ENCODE peak calls at places on chromosome 20, in four cellular contexts. One of them, this sample, is unnamed.

GRCh38 chr20:58976095-58976730 is 4.8 kb upstream of the NELFCD start:
- DNase-seq in Karpas-422: no peak
- DNase-seq in DND-41: no peak
- DNase-seq in uterus: no peak
- DNase-seq in this sample: no peak

GRCh38 chr20:46249671-46250070 is 58.6 kb downstream of the CDH22 start:
- DNase-seq in Karpas-422: no peak
- DNase-seq in DND-41: no peak
- DNase-seq in uterus: no peak
- DNase-seq in this sample: no peak

GRCh38 chr20:58688838-58689237 is 3.8 kb upstream of the NPEPL1 start:
- DNase-seq in Karpas-422: no peak
- DNase-seq in DND-41: no peak
- DNase-seq in uterus: no peak
- DNase-seq in this sample: no peak

GRCh38 chr20:60389882-60390281 is 431.7 kb downstream of the CDH26 start:
- DNase-seq in Karpas-422: no peak
- DNase-seq in DND-41: no peak
- DNase-seq in uterus: no peak
- DNase-seq in this sample: no peak

GRCh38 chr20:43982016-43982415 is 67.4 kb downstream of the TOX2 start:
- DNase-seq in Karpas-422: no peak
- DNase-seq in DND-41: no peak
- DNase-seq in uterus: no peak
- DNase-seq in this sample: no peak

GRCh38 chr20:45576995-45577394 is 2.1 kb downstream of the WFDC8 start:
- DNase-seq in Karpas-422: no peak
- DNase-seq in DND-41: no peak
- DNase-seq in uterus: no peak
- DNase-seq in this sample: no peak

GRCh38 chr20:47805951-47806350 is 20.7 kb upstream of the SULF2 start:
- DNase-seq in Karpas-422: no peak
- DNase-seq in DND-41: no peak
- DNase-seq in uterus: peak; percentile 4
- DNase-seq in this sample: no peak

GRCh38 chr20:54067606-54068174 is 2.7 kb downstream of the BCAS1 start:
- DNase-seq in Karpas-422: no peak
- DNase-seq in DND-41: no peak
- DNase-seq in uterus: no peak
- DNase-seq in this sample: no peak

GRCh38 chr20:45036044-45036755 is 64.7 kb downstream of the KCNS1 start:
- DNase-seq in Karpas-422: no peak
- DNase-seq in DND-41: no peak
- DNase-seq in uterus: no peak
- DNase-seq in this sample: no peak

GRCh38 chr20:24097051-24097450 is 108.5 kb upstream of the GGTLC1 start:
- DNase-seq in Karpas-422: no peak
- DNase-seq in DND-41: no peak
- DNase-seq in uterus: no peak
- DNase-seq in this sample: no peak

GRCh38 chr20:48718914-48719578 is 108.8 kb downstream of the PREX1 start:
- DNase-seq in Karpas-422: no peak
- DNase-seq in DND-41: peak; percentile 91
- DNase-seq in uterus: no peak
- DNase-seq in this sample: no peak

GRCh38 chr20:24917797-24918578 is 31.1 kb upstream of the CST7 start:
- DNase-seq in Karpas-422: peak; percentile 82
- DNase-seq in DND-41: peak; percentile 63
- DNase-seq in uterus: peak; percentile 43
- DNase-seq in this sample: peak; percentile 66

GRCh38 chr20:12153616-12154015 is 235.9 kb downstream of the BTBD3 start:
- DNase-seq in Karpas-422: no peak
- DNase-seq in DND-41: no peak
- DNase-seq in uterus: no peak
- DNase-seq in this sample: no peak

GRCh38 chr20:20364016-20364746 is 3.7 kb upstream of the INSM1 start:
- DNase-seq in Karpas-422: no peak
- DNase-seq in DND-41: no peak
- DNase-seq in uterus: no peak
- DNase-seq in this sample: no peak

GRCh38 chr20:38725959-38726848 is 1.9 kb downstream of the SLC32A1 start:
- DNase-seq in Karpas-422: no peak
- DNase-seq in DND-41: no peak
- DNase-seq in uterus: peak; percentile 24
- DNase-seq in this sample: no peak

GRCh38 chr20:661474-662288 is 8.7 kb upstream of the SRXN1 start:
- DNase-seq in Karpas-422: no peak
- DNase-seq in DND-41: no peak
- DNase-seq in uterus: no peak
- DNase-seq in this sample: no peak

GRCh38 chr20:54174452-54175175 is 828 bp upstream of the CYP24A1 start:
- DNase-seq in Karpas-422: no peak
- DNase-seq in DND-41: no peak
- DNase-seq in uterus: no peak
- DNase-seq in this sample: no peak

DNA sequence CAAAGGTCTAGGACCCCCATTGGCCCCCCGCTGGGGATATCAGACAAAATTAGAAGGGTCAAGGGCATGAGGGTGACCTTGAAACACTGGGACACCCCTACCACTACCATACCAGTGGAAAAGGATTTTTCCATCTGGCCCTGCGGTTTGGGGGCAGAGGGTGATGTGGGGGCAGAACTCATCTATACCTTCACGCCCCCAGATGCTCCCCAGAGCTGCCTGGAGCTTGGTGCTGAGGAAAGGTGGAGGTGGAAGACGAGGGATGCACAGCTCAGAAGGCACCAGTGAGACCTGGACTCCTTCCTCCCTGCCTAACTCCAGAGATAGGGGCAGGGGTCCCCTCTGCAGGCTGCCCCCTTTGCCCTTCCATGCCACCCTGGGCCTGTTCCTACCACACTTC is 1.1 kb downstream of the COX4I2 start:
- DNase-seq in Karpas-422: no peak
- DNase-seq in DND-41: no peak
- DNase-seq in uterus: no peak
- DNase-seq in this sample: no peak
- H3K27ac ChIP-seq in Karpas-422: no peak overlapping the region
- H3K27ac ChIP-seq in DND-41: no peak overlapping the region
- H3K27ac ChIP-seq in uterus: no peak overlapping the region
- H3K27ac ChIP-seq in this sample: no peak overlapping the region

GRCh38 chr20:62676976-62677375 is 31.7 kb upstream of the NTSR1 start:
- DNase-seq in Karpas-422: no peak
- DNase-seq in DND-41: no peak
- DNase-seq in uterus: no peak
- DNase-seq in this sample: no peak

GRCh38 chr20:62675156-62675871 is 33.0 kb downstream of the SLCO4A1 start:
- DNase-seq in Karpas-422: no peak
- DNase-seq in DND-41: no peak
- DNase-seq in uterus: no peak
- DNase-seq in this sample: no peak

GRCh38 chr20:62677678-62678077 is 31.0 kb upstream of the NTSR1 start:
- DNase-seq in Karpas-422: no peak
- DNase-seq in DND-41: no peak
- DNase-seq in uterus: no peak
- DNase-seq in this sample: no peak

GRCh38 chr20:62679978-62680589 is 28.6 kb upstream of the NTSR1 start:
- DNase-seq in Karpas-422: peak; percentile 64
- DNase-seq in DND-41: no peak
- DNase-seq in uterus: no peak
- DNase-seq in this sample: no peak

GRCh38 chr20:62678553-62678952 is 30.1 kb upstream of the NTSR1 start:
- DNase-seq in Karpas-422: no peak
- DNase-seq in DND-41: peak; percentile 51
- DNase-seq in uterus: no peak
- DNase-seq in this sample: no peak
- H3K27ac ChIP-seq in Karpas-422: no peak overlapping the region
- H3K27ac ChIP-seq in DND-41: no peak overlapping the region
- H3K27ac ChIP-seq in uterus: no peak overlapping the region
- H3K27ac ChIP-seq in this sample: no peak overlapping the region

GRCh38 chr20:34582911-34583310 is 24.4 kb downstream of the MAP1LC3A start:
- DNase-seq in Karpas-422: no peak
- DNase-seq in DND-41: no peak
- DNase-seq in uterus: no peak
- DNase-seq in this sample: no peak

GRCh38 chr20:34582221-34582620 is 23.7 kb downstream of the MAP1LC3A start:
- DNase-seq in Karpas-422: no peak
- DNase-seq in DND-41: no peak
- DNase-seq in uterus: no peak
- DNase-seq in this sample: no peak

GRCh38 chr20:34580588-34580940 is 22.0 kb downstream of the MAP1LC3A start:
- DNase-seq in Karpas-422: no peak
- DNase-seq in DND-41: no peak
- DNase-seq in uterus: no peak
- DNase-seq in this sample: no peak

GRCh38 chr20:34579936-34580587 is 21.5 kb downstream of the MAP1LC3A start:
- DNase-seq in Karpas-422: peak; percentile 65
- DNase-seq in DND-41: no peak
- DNase-seq in uterus: no peak
- DNase-seq in this sample: no peak

GRCh38 chr20:34581341-34582189 is 23.0 kb downstream of the MAP1LC3A start:
- DNase-seq in Karpas-422: no peak
- DNase-seq in DND-41: no peak
- DNase-seq in uterus: no peak
- DNase-seq in this sample: peak; percentile 11
- H3K27ac ChIP-seq in Karpas-422: no peak overlapping the region
- H3K27ac ChIP-seq in DND-41: no peak overlapping the region
- H3K27ac ChIP-seq in uterus: peak overlapping the region; percentile 74
- H3K27ac ChIP-seq in this sample: peak overlapping the region; percentile 97

DNA sequence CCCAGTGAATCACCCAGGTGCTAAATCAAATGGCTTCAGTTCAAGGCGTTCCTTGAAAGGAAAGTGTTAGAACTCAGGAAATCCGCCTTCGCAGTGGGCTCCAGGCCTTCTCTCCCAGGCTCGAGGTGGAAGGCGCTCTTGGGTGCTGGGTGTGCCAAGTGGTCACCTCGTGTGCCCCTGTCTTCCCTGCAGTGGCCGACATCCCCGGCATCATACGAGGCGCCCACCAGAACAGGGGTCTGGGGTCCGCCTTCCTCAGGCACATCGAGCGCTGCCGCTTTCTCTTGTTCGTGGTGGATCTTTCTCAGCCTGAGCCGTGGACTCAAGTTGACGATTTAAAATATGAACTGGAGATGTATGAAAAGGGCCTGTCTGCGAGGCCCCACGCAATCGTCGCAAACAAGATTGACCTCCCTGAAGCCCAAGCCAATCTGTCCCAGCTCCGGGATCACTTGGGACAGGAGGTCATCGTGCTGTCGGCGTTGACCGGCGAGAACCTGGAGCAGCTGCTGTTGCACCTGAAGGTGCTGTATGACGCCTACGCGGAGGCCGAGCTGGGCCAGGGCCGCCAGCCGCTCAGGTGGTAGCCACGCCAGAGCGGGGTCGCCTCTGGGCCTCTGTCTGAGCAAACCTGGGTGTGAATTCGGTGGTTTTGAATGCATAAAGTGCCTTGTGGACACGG is 17.8 kb downstream of the MTG2 start:
- DNase-seq in Karpas-422: no peak
- DNase-seq in DND-41: no peak
- DNase-seq in uterus: no peak
- DNase-seq in this sample: no peak
- H3K27ac ChIP-seq in Karpas-422: no peak overlapping the region
- H3K27ac ChIP-seq in DND-41: no peak overlapping the region
- H3K27ac ChIP-seq in uterus: no peak overlapping the region
- H3K27ac ChIP-seq in this sample: no peak overlapping the region

GRCh38 chr20:9100721-9101120 is 31.8 kb downstream of the PLCB4 start:
- DNase-seq in Karpas-422: no peak
- DNase-seq in DND-41: no peak
- DNase-seq in uterus: no peak
- DNase-seq in this sample: no peak
- H3K27ac ChIP-seq in Karpas-422: no peak overlapping the region
- H3K27ac ChIP-seq in DND-41: no peak overlapping the region
- H3K27ac ChIP-seq in uterus: no peak overlapping the region
- H3K27ac ChIP-seq in this sample: no peak overlapping the region

DNA sequence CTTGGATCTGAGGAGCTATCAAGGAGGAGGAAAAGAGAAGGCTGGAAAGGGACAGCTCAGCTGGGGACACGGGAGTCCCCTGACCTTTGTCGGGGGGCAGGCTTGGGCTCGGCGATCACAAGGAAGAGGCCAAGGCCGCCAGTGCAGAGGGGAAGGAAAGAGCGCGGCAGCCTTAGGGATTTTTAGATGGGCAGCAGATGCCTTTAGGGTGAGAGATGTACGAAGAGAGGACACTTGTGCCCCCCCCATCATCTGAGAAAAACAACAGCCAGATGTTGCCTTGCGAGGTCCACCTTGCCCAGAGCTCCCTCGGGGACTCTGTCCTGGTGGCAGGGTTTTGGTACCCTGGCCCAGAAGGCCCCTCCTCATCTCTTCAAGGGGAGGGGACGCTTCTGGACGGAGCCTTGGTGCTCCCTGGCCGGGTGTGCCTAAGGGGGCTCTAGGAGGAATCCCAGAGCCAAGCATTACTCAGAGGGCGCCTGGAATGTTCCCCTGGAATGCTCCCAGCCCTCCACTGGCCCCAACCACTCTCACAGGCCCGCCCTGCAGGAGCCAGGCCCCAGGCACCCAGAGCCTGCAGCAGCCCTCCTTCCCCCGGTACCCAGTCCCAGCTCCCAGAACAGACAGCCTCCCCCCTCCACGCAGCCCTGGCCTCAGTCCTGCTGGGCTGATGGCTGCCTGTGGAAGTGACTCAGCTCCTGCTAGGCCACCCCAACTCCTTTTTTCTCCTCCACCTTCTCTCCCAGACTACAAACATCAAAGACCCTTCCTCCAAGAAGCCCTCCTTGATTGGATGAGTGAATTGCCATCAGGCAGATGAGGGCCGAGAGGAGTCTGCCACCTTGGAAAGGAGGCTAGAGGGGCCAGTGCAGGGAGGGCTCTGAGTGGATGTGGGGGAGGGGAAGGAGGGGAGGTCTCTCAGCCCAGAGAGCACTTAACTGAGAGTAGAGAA is 1.8 kb downstream of the ADAM33 start:
- DNase-seq in Karpas-422: no peak
- DNase-seq in DND-41: no peak
- DNase-seq in uterus: peak; percentile 87
- DNase-seq in this sample: no peak
- H3K27ac ChIP-seq in Karpas-422: no peak overlapping the region
- H3K27ac ChIP-seq in DND-41: no peak overlapping the region
- H3K27ac ChIP-seq in uterus: peak overlapping the region; percentile 97
- H3K27ac ChIP-seq in this sample: peak overlapping the region; percentile 36

This sample was measured in caudate nucleus.